ENCODE peak calls at places on chromosome 20, in nine cellular contexts. Z, D, H, E, R, U, Y, F and S are unnamed samples. For H3K36me3 and H3K4me1, the result is how much of the 10 kb centered on the place peaks cover.

GRCh38 chr20:62382306-62383198 is 4.4 kb upstream of the RPS21 start:
- DNase-seq in F (peak), R (peak), E (peak), H (peak), Z (peak), Y (no peak), D (peak), U (peak), S (peak)

GRCh38 chr20:35576816-35577215 is 34.9 kb downstream of the ERGIC3 start:
- DNase-seq in E (no peak), Y (no peak), H (no peak), Z (no peak), D (no peak), R (peak), F (no peak), U (no peak), S (no peak)

GRCh38 chr20:4677846-4678245 is 43.9 kb upstream of the PRND start:
- DNase-seq in E (no peak), Y (no peak), H (no peak), U (peak), D (no peak), R (no peak), F (no peak), Z (no peak), S (no peak)

GRCh38 chr20:36519944-36520343 is 21.4 kb upstream of the MYL9 start:
- DNase-seq in D (no peak), R (no peak), Y (no peak), Z (no peak), U (peak), F (no peak), E (no peak), H (no peak), S (no peak)

GRCh38 chr20:11041396-11041795 is 367.6 kb upstream of the JAG1 start:
- DNase-seq in U (peak), E (no peak), F (no peak), Z (no peak), H (no peak), R (no peak), Y (no peak), D (no peak), S (no peak)

GRCh38 chr20:57660510-57661199 is 40.4 kb upstream of the ZBP1 start:
- DNase-seq in Z (peak), F (no peak), U (no peak), E (peak), Y (peak), R (peak), D (peak), H (no peak), S (no peak)

GRCh38 chr20:62133051-62133845 is 9.9 kb downstream of the PSMA7 start:
- DNase-seq in E (no peak), Y (no peak), U (no peak), F (no peak), Z (no peak), H (no peak), D (no peak), R (peak), S (no peak)

GRCh38 chr20:45251884-45252571 is 2.3 kb downstream of the SLPI start:
- DNase-seq in D (no peak), H (no peak), Z (no peak), R (no peak), Y (no peak), U (no peak), F (no peak), E (no peak), S (no peak)

GRCh38 chr20:36102809-36103596 is 51.5 kb upstream of the EPB41L1 start:
- DNase-seq in U (peak), Z (no peak), Y (no peak), F (no peak), R (no peak), E (no peak), D (peak), H (peak), S (peak)

GRCh38 chr20:8880085-8880853 is 188.6 kb upstream of the PLCB4 start:
- DNase-seq in Y (no peak), Z (no peak), R (no peak), U (no peak), E (no peak), H (no peak), F (no peak), D (no peak), S (peak)

GRCh38 chr20:5811746-5812145 is 61.5 kb downstream of the SHLD1 start:
- DNase-seq in F (no peak), U (no peak), R (no peak), E (no peak), H (no peak), Y (no peak), Z (no peak), D (no peak), S (no peak)

GRCh38 chr20:63740070-63740500 is 509 bp downstream of the SLC2A4RG start:
- DNase-seq in D (no peak), Z (peak), H (peak), F (peak), Y (no peak), U (peak), R (peak), E (peak), S (peak)

GRCh38 chr20:43533060-43533459 is 25.6 kb downstream of the L3MBTL1 start:
- DNase-seq in Y (peak), Z (no peak), F (no peak), R (no peak), U (peak), E (no peak), D (no peak), H (no peak), S (no peak)

GRCh38 chr20:11267131-11267761 is 593.4 kb upstream of the JAG1 start:
- DNase-seq in R (peak), H (peak), F (no peak), Y (no peak), E (no peak), D (no peak), U (peak), Z (no peak), S (peak)

GRCh38 chr20:3103369-3104032 is 19.0 kb upstream of the AVP start:
- DNase-seq in F (no peak), Z (no peak), R (no peak), E (no peak), H (no peak), U (no peak), Y (no peak), D (no peak), S (peak)
- H3K36me3 ChIP-seq in F (under half), Z (under half), R (under half), E (under half), H (under half), U (under half), Y (under half), D (under half), S (under half)

DNA sequence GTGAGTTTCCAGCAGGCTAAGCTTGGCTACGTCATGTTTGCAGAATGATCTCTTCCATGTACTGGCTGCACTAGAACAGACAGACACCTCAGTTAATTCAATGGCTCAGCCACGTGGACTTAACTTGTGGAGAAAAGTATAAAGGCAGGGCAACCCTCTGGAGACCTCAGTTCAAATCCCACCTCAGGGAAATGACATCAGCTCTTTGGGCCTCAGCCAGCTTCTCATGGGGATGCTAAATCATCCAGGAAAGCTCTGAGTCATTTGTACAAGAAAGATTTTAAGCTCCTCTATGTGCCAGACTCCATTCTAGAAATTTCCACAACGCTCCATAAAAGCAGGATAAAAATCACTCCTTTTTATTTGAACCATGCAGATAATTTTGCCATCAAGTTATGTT is 128.5 kb upstream of the SALL4 start:
- DNase-seq in H (peak), R (no peak), F (no peak), Y (no peak), E (no peak), D (no peak), U (peak), Z (no peak), S (peak)
- H3K4me1 ChIP-seq in H (half or more), R (under half), F (under half), Y (under half), E (under half), D (under half), U (under half), Z (under half), S (under half)

DNA sequence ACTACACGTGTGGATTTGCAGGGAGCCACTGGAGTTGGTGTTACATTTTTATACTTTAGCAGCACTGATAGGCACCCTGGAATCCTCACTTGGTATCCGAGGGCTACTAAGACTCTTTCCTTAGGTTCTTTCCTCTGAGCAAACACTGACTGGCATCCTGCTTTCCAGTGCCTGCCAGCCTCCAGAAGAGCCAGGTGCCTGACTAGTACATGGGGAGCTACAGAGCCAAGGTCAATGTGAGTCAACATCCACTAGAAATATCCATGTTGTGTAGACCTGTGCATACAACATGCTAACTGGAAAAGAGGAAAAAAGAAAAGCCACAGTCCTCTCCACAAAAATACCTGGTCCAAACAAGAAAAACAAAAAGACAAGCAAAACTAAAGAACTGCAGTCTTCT is 5.9 kb downstream of the TUBB1 start:
- DNase-seq in Y (no peak), E (no peak), D (no peak), R (no peak), U (no peak), F (no peak), H (no peak), Z (no peak), S (no peak)
- H3K36me3 ChIP-seq in Y (half or more), E (under half), D (half or more), R (half or more), U (under half), F (half or more), H (under half), Z (under half), S (under half)

GRCh38 chr20:48785801-48786200 is 42.0 kb downstream of the PREX1 start:
- DNase-seq in U (no peak), E (no peak), H (no peak), F (no peak), Y (no peak), R (no peak), Z (no peak), D (no peak), S (no peak)

GRCh38 chr20:48782901-48783308 is 44.9 kb downstream of the PREX1 start:
- DNase-seq in E (no peak), H (no peak), Y (no peak), D (no peak), U (no peak), Z (no peak), R (no peak), F (no peak), S (no peak)

GRCh38 chr20:48783533-48784272 is 44.1 kb downstream of the PREX1 start:
- DNase-seq in D (no peak), R (no peak), E (peak), H (no peak), Z (no peak), Y (no peak), U (peak), F (peak), S (no peak)

GRCh38 chr20:48785256-48785655 is 42.5 kb downstream of the PREX1 start:
- DNase-seq in Y (no peak), F (no peak), E (no peak), D (no peak), Z (no peak), U (no peak), R (no peak), H (no peak), S (no peak)

DNA sequence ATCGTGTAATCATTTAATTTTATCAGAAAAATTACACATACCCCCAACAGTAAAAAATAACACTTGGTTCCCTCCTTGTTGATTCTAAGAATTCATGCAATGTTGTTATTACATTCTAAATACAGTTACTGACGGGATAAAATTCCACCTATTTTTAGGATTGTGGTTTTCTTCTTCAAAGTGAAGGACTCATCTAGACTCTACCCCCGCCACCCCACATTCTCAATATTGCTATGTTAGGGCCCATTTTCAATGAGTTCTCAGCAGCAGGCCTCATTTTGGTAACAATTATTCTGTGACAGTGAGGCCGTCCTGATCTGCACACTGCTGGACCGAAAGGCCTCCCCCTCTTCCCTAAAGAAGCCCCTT is 43.5 kb downstream of the PREX1 start:
- DNase-seq in Z (no peak), D (no peak), R (no peak), H (no peak), U (no peak), F (no peak), E (no peak), Y (no peak), S (no peak)
- H3K4me1 ChIP-seq in Z (under half), D (under half), R (under half), H (under half), U (under half), F (half or more), E (half or more), Y (under half), S (under half)

DNA sequence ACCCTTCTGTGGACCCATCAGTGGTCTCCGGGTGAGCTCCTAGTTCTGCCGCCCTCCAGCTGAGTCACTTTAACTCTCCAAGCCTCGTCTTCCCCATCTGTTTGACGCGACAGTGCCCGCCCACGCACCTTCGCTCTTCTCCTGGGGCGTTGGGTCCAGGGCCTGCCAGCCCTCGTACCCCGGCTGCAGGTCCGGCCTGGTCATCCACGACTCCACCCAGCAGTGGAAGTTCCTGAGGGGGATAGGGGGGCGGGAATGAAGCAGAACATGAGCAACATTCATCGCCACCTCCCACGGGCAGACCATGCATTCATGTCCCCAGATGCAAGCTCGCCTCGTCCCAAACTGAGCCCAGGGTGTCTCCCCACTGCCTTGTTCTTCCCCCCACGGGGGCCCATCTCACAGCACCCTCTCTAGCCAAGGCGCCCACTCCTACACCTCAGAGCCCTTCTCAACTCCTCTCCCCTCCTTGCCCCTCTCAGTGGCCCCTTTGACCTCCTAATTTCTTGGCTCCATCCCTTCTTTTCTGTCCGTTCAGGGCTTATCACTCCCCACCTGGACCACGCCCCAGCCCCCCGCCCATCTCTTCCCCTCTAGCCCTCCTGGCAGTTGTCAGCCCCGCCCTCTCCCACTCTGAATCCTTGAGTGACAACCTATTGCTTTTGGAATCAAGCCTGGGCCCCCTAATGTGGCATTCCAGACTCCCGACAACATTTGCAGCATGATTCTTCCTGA is 23.7 kb downstream of the TGM2 start:
- DNase-seq in Y (no peak), R (no peak), F (no peak), E (no peak), H (no peak), D (no peak), Z (no peak), U (peak), S (no peak)
- H3K36me3 ChIP-seq in Y (under half), R (half or more), F (under half), E (under half), H (under half), D (half or more), Z (under half), U (under half), S (under half)